ENCODE peak calls at places on chromosomes 4 and X, in five cellular contexts. S, K, T, L and A are unnamed samples.
A peak's percentile ranks its signal among the peaks of the same experiment; 100 is the strongest.

GRCh38 chrX:14497184-14497666 is 32.1 kb upstream of the GLRA2 start:
- DNase-seq in T (no peak), L (no peak), S (peak; percentile 4), K (no peak), A (no peak)

GRCh38 chr4:83250666-83251065 is 33.9 kb downstream of the COQ2 start:
- DNase-seq in S (no peak), K (no peak), T (no peak), L (no peak), A (no peak)

GRCh38 chrX:107450823-107451509 is 1.5 kb downstream of the FRMPD3 start:
- DNase-seq in L (no peak), S (no peak), K (no peak), T (no peak), A (no peak)

GRCh38 chrX:1053072-1053471 is 159.4 kb downstream of the CRLF2 start:
- DNase-seq in T (no peak), K (no peak), S (no peak), L (no peak), A (no peak)

GRCh38 chr4:180493299-180493698 is 1749.9 kb upstream of the TENM3 start:
- DNase-seq in S (no peak), T (no peak), K (no peak), L (no peak), A (no peak)

GRCh38 chrX:154082396-154083133 is 15.0 kb downstream of the MECP2 start:
- DNase-seq in K (no peak), L (no peak), T (no peak), S (peak; percentile 76), A (no peak)

GRCh38 chr4:170145120-170145519 is 55.4 kb upstream of the AADAT start:
- DNase-seq in L (no peak), S (no peak), T (no peak), K (no peak), A (no peak)

GRCh38 chrX:40931921-40932320 is 153.3 kb upstream of the USP9X start:
- DNase-seq in S (no peak), K (no peak), L (no peak), T (no peak), A (no peak)

GRCh38 chr4:152193059-152193458 is 342.8 kb downstream of the FBXW7 start:
- DNase-seq in K (no peak), L (no peak), S (no peak), T (no peak), A (no peak)

GRCh38 chr4:5824635-5825034 is 68.3 kb downstream of the CRMP1 start:
- DNase-seq in S (peak; percentile 51), L (no peak), K (no peak), T (no peak), A (no peak)

GRCh38 chr4:76698141-76698540 is 199.8 kb downstream of the SOWAHB start:
- DNase-seq in K (no peak), S (no peak), T (no peak), L (no peak), A (no peak)

GRCh38 chr4:1058198-1058996 is 47.0 kb downstream of the FGFRL1 start:
- DNase-seq in T (no peak), L (peak; percentile 57), S (no peak), K (no peak), A (peak; percentile 44)

GRCh38 chr4:98728433-98728832 is 70.0 kb upstream of the TSPAN5 start:
- DNase-seq in K (no peak), S (peak; percentile 69), T (no peak), L (no peak), A (no peak)

GRCh38 chr4:54813674-54814073 is 155.9 kb downstream of the KIT start:
- DNase-seq in K (no peak), L (no peak), T (no peak), S (no peak), A (no peak)

GRCh38 chr4:143555676-143556075 is 42.2 kb downstream of the SMARCA5 start:
- DNase-seq in S (peak; percentile 5), T (no peak), L (no peak), K (no peak), A (no peak)

GRCh38 chr4:148445071-148445902 is 3.1 kb upstream of the NR3C2 start:
- DNase-seq in T (peak; percentile 72), S (no peak), K (no peak), L (peak; percentile 84), A (no peak)

GRCh38 chr4:122959441-122959840 is 37.0 kb upstream of the NUDT6 start:
- DNase-seq in K (no peak), S (no peak), T (no peak), L (no peak), A (no peak)

GRCh38 chr4:75639124-75639695 is 8.9 kb upstream of the CDKL2 start:
- DNase-seq in T (no peak), L (peak; percentile 81), K (no peak), S (no peak), A (no peak)

GRCh38 chrX:85052207-85052606 is 48.5 kb downstream of the APOOL start:
- DNase-seq in S (peak; percentile 11), K (no peak), T (no peak), L (no peak), A (no peak)

GRCh38 chrX:132022115-132022862 is 813 bp upstream of the STK26 start:
- DNase-seq in K (no peak), S (no peak), L (no peak), T (no peak), A (no peak)

GRCh38 chr4:55765070-55765469 is 54.5 kb upstream of the EXOC1L start:
- DNase-seq in L (no peak), K (no peak), T (no peak), S (no peak), A (no peak)

GRCh38 chr4:128782076-128782715 is 27.3 kb upstream of the JADE1 start:
- DNase-seq in L (no peak), S (peak; percentile 37), T (peak; percentile 20), K (no peak), A (no peak)
- TF ChIP-seq CTCF in L (peak; percentile 42), S (no peak), T (no peak), K (no peak), A (peak; percentile 9)

DNA sequence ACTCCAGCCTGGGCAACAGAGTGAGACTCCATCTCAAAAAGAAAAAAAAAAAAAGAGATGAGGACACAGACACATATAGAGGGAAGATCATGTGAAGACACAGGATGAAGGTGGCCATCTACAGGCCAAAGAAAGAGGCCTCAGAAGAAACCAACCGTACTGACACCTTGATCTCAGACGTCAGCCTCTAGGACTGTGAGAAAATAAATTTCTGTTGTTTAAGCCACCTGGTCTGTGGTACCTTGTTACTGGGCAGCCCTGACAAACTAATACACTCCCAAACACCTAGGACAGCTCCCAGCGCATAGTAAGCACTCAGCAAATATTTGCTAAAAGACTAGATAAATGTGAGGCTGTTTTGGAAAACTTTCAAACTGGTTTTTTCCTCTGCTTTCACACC is 59.2 kb upstream of the SMIM10 start:
- DNase-seq in T (no peak), K (no peak), S (no peak), L (no peak), A (no peak)
- TF ChIP-seq CTCF in T (no peak), K (no peak), S (no peak), L (no peak), A (no peak)

GRCh38 chr4:41257257-41257900 is 651 bp downstream of the UCHL1 start:
- DNase-seq in T (peak; percentile 31), K (peak; percentile 43), L (peak; percentile 80), S (peak; percentile 52), A (peak; percentile 54)

GRCh38 chr4:41257901-41258300 is 1.2 kb downstream of the UCHL1 start:
- DNase-seq in T (no peak), L (no peak), K (no peak), S (no peak), A (no peak)

GRCh38 chr4:41260315-41260714 is 3.6 kb downstream of the UCHL1 start:
- DNase-seq in L (no peak), T (no peak), S (no peak), K (no peak), A (no peak)

GRCh38 chr4:41256740-41257256 is at the start of gene UCHL1:
- DNase-seq in L (no peak), T (peak; percentile 22), S (peak; percentile 94), K (peak; percentile 63), A (no peak)

DNA sequence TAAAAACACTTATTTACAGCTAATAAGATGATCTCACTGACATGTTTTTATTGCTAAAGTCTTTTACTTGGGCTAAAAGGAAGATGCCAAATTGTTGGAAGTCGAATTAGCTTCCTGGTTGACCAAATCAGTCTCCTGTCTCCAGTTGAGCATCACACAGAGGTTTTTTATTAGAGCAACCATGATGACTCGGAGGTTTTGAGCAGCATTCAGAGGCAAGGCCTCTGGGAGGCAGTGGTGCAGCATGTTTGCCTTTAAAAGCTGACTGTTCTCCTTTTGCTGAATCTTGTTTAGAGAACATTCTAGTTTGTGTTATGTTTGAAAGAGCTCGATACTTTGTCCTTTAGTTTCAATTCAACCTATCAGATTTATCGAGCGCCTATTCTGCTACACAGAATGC is 2.1 kb downstream of the UCHL1 start:
- DNase-seq in S (peak; percentile 86), K (no peak), L (no peak), T (no peak), A (no peak)
- TF ChIP-seq CTCF in S (peak; percentile 58), K (no peak), L (peak; percentile 52), T (no peak), A (peak; percentile 26)

GRCh38 chr4:25376754-25377571 is at the start of gene ANAPC4:
- DNase-seq in T (peak; percentile 94), K (peak; percentile 86), L (peak; percentile 100), S (peak; percentile 82), A (peak; percentile 84)
- TF ChIP-seq CTCF in T (peak; percentile 23), K (no peak), L (no peak), S (peak; percentile 11), A (no peak)

DNA sequence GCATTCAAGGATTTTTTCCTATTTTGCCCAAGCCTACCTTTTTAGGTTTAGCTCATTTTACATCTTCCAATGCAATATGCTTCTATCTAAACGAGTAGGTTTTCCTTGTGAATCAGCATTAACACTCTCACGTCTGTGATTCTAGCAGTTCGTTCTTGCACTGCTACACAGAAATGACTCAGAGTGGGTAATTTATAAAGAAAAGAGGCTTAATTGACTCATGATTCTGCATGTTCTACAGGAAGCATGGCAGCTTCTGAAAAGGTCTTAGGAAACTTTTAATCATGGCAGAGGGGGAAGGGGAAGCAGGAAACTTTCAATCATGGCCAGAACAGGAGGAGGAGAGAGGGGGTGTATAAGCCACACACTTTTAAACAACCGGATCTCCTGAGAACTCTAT is 44.9 kb downstream of the SPANXN1 start:
- DNase-seq in S (no peak), K (no peak), L (no peak), T (no peak), A (no peak)
- TF ChIP-seq CTCF in S (no peak), K (no peak), L (no peak), T (no peak), A (no peak)

GRCh38 chr4:4391866-4392265 is 5.0 kb downstream of the NSG1 start:
- DNase-seq in S (no peak), K (no peak), L (no peak), T (no peak), A (no peak)
- TF ChIP-seq CTCF in S (no peak), K (no peak), L (no peak), T (no peak), A (no peak)

GRCh38 chr4:149645790-149646189 is 169.9 kb downstream of the IQCM start:
- DNase-seq in L (no peak), K (no peak), T (no peak), S (no peak), A (no peak)
- TF ChIP-seq CTCF in L (no peak), K (no peak), T (no peak), S (no peak), A (no peak)